ENCODE peak calls at places on chromosomes 6 and 20, in ten cellular contexts. One of them, this sample, is unnamed.

GRCh38 chr20:61882716-61883615 is 182.7 kb downstream of the TAF4 start:
- DNase-seq in psoas muscle: no peak
- DNase-seq in posterior cingulate gyrus: no peak
- DNase-seq in NCI-H774: no peak
- DNase-seq in left lung: peak
- DNase-seq in mucosa of descending colon: peak
- DNase-seq in AG08395: no peak
- DNase-seq in NCI-H748 treated with DMSO at 0.1 percent for 48 hours: no peak
- DNase-seq in T follicular helper cell: no peak
- DNase-seq in iPS DF 6.9: no peak
- DNase-seq in this sample: no peak

GRCh38 chr6:145977881-145978280 is 13.7 kb upstream of the SHPRH start:
- DNase-seq in psoas muscle: no peak
- DNase-seq in posterior cingulate gyrus: no peak
- DNase-seq in NCI-H774: no peak
- DNase-seq in left lung: no peak
- DNase-seq in mucosa of descending colon: no peak
- DNase-seq in AG08395: no peak
- DNase-seq in NCI-H748 treated with DMSO at 0.1 percent for 48 hours: no peak
- DNase-seq in T follicular helper cell: no peak
- DNase-seq in iPS DF 6.9: no peak
- DNase-seq in this sample: no peak

GRCh38 chr6:11802886-11803595 is 24.4 kb upstream of the ADTRP start:
- DNase-seq in psoas muscle: no peak
- DNase-seq in posterior cingulate gyrus: no peak
- DNase-seq in NCI-H774: no peak
- DNase-seq in left lung: no peak
- DNase-seq in mucosa of descending colon: peak
- DNase-seq in AG08395: no peak
- DNase-seq in NCI-H748 treated with DMSO at 0.1 percent for 48 hours: no peak
- DNase-seq in T follicular helper cell: no peak
- DNase-seq in iPS DF 6.9: no peak
- DNase-seq in this sample: no peak

GRCh38 chr6:163536770-163537169 is 122.3 kb downstream of the QKI start:
- DNase-seq in psoas muscle: no peak
- DNase-seq in posterior cingulate gyrus: no peak
- DNase-seq in NCI-H774: peak
- DNase-seq in left lung: no peak
- DNase-seq in mucosa of descending colon: no peak
- DNase-seq in AG08395: no peak
- DNase-seq in NCI-H748 treated with DMSO at 0.1 percent for 48 hours: no peak
- DNase-seq in T follicular helper cell: no peak
- DNase-seq in iPS DF 6.9: no peak
- DNase-seq in this sample: no peak

GRCh38 chr6:52254731-52255378 is 10.6 kb upstream of the IL17F start:
- DNase-seq in psoas muscle: no peak
- DNase-seq in posterior cingulate gyrus: no peak
- DNase-seq in NCI-H774: no peak
- DNase-seq in left lung: no peak
- DNase-seq in mucosa of descending colon: no peak
- DNase-seq in AG08395: no peak
- DNase-seq in NCI-H748 treated with DMSO at 0.1 percent for 48 hours: no peak
- DNase-seq in T follicular helper cell: no peak
- DNase-seq in iPS DF 6.9: no peak
- DNase-seq in this sample: no peak

GRCh38 chr6:117600008-117600743 is 2.1 kb downstream of the GOPC start:
- DNase-seq in psoas muscle: no peak
- DNase-seq in posterior cingulate gyrus: no peak
- DNase-seq in NCI-H774: no peak
- DNase-seq in left lung: no peak
- DNase-seq in mucosa of descending colon: no peak
- DNase-seq in AG08395: no peak
- DNase-seq in NCI-H748 treated with DMSO at 0.1 percent for 48 hours: no peak
- DNase-seq in T follicular helper cell: no peak
- DNase-seq in iPS DF 6.9: no peak
- DNase-seq in this sample: no peak

GRCh38 chr6:47669684-47670515 is 28.5 kb upstream of the ADGRF4 start:
- DNase-seq in psoas muscle: no peak
- DNase-seq in posterior cingulate gyrus: no peak
- DNase-seq in NCI-H774: no peak
- DNase-seq in left lung: no peak
- DNase-seq in mucosa of descending colon: no peak
- DNase-seq in AG08395: peak
- DNase-seq in NCI-H748 treated with DMSO at 0.1 percent for 48 hours: peak
- DNase-seq in T follicular helper cell: no peak
- DNase-seq in iPS DF 6.9: no peak
- DNase-seq in this sample: no peak

GRCh38 chr6:167791036-167791779 is 35.5 kb upstream of the AFDN start:
- DNase-seq in psoas muscle: no peak
- DNase-seq in posterior cingulate gyrus: no peak
- DNase-seq in NCI-H774: no peak
- DNase-seq in left lung: no peak
- DNase-seq in mucosa of descending colon: no peak
- DNase-seq in AG08395: no peak
- DNase-seq in NCI-H748 treated with DMSO at 0.1 percent for 48 hours: no peak
- DNase-seq in T follicular helper cell: no peak
- DNase-seq in iPS DF 6.9: no peak
- DNase-seq in this sample: no peak

GRCh38 chr6:111614833-111615582 is 9.3 kb upstream of the TRAF3IP2 start:
- DNase-seq in psoas muscle: no peak
- DNase-seq in posterior cingulate gyrus: no peak
- DNase-seq in NCI-H774: no peak
- DNase-seq in left lung: no peak
- DNase-seq in mucosa of descending colon: peak
- DNase-seq in AG08395: no peak
- DNase-seq in NCI-H748 treated with DMSO at 0.1 percent for 48 hours: no peak
- DNase-seq in T follicular helper cell: no peak
- DNase-seq in iPS DF 6.9: no peak
- DNase-seq in this sample: no peak

GRCh38 chr20:3276400-3277015 is 37.5 kb upstream of the SLC4A11 start:
- DNase-seq in psoas muscle: no peak
- DNase-seq in posterior cingulate gyrus: no peak
- DNase-seq in NCI-H774: peak
- DNase-seq in left lung: no peak
- DNase-seq in mucosa of descending colon: no peak
- DNase-seq in AG08395: peak
- DNase-seq in NCI-H748 treated with DMSO at 0.1 percent for 48 hours: peak
- DNase-seq in T follicular helper cell: no peak
- DNase-seq in iPS DF 6.9: no peak
- DNase-seq in this sample: no peak

GRCh38 chr6:3608159-3608558 is 143.4 kb downstream of the PXDC1 start:
- DNase-seq in psoas muscle: no peak
- DNase-seq in posterior cingulate gyrus: no peak
- DNase-seq in NCI-H774: no peak
- DNase-seq in left lung: no peak
- DNase-seq in mucosa of descending colon: no peak
- DNase-seq in AG08395: no peak
- DNase-seq in NCI-H748 treated with DMSO at 0.1 percent for 48 hours: peak
- DNase-seq in T follicular helper cell: no peak
- DNase-seq in iPS DF 6.9: no peak
- DNase-seq in this sample: no peak

GRCh38 chr6:53641348-53641747 is 24.2 kb downstream of the KLHL31 start:
- DNase-seq in psoas muscle: no peak
- DNase-seq in posterior cingulate gyrus: no peak
- DNase-seq in NCI-H774: no peak
- DNase-seq in left lung: no peak
- DNase-seq in mucosa of descending colon: no peak
- DNase-seq in AG08395: no peak
- DNase-seq in NCI-H748 treated with DMSO at 0.1 percent for 48 hours: no peak
- DNase-seq in T follicular helper cell: no peak
- DNase-seq in iPS DF 6.9: no peak
- DNase-seq in this sample: no peak

This sample was measured in effector memory CD4-positive, alpha-beta T cell.